ENCODE peak calls at places on chromosome 20, in six cellular contexts. O, W, N, K, F and T are unnamed samples.

GRCh38 chr20:19074828-19075516 is 137.5 kb upstream of the SLC24A3 start:
- DNase-seq in O (peak), W (no peak), N (peak), K (no peak), F (no peak), T (no peak)

GRCh38 chr20:37407117-37407566 is 61.2 kb downstream of the SRC start:
- DNase-seq in O (no peak), W (no peak), N (no peak), K (no peak), F (no peak), T (no peak)

GRCh38 chr20:36579996-36580545 is 6.7 kb downstream of the TGIF2 start:
- DNase-seq in O (no peak), W (no peak), N (no peak), K (no peak), F (no peak), T (no peak)

GRCh38 chr20:10555865-10556308 is 117.9 kb downstream of the JAG1 start:
- DNase-seq in O (no peak), W (no peak), N (no peak), K (no peak), F (no peak), T (no peak)

GRCh38 chr20:10225439-10226080 is 6.9 kb downstream of the SNAP25 start:
- DNase-seq in O (no peak), W (no peak), N (no peak), K (no peak), F (no peak), T (no peak)

GRCh38 chr20:38805502-38805957 is at the start of gene PPP1R16B:
- DNase-seq in O (no peak), W (peak), N (peak), K (peak), F (peak), T (no peak)

GRCh38 chr20:18314786-18315406 is 26.6 kb downstream of the ZNF133 start:
- DNase-seq in O (no peak), W (no peak), N (no peak), K (no peak), F (no peak), T (no peak)

GRCh38 chr20:25398363-25399037 is 7.9 kb upstream of the ABHD12 start:
- DNase-seq in O (no peak), W (no peak), N (no peak), K (no peak), F (no peak), T (no peak)

GRCh38 chr20:8670900-8671229 is 398.0 kb upstream of the PLCB4 start:
- DNase-seq in O (no peak), W (peak), N (no peak), K (peak), F (no peak), T (no peak)

GRCh38 chr20:59776059-59776603 is 157.3 kb downstream of the SYCP2 start:
- DNase-seq in O (no peak), W (peak), N (no peak), K (no peak), F (no peak), T (peak)

GRCh38 chr20:8589956-8590355 is 457.9 kb downstream of the PLCB1 start:
- DNase-seq in O (no peak), W (no peak), N (no peak), K (no peak), F (no peak), T (no peak)

GRCh38 chr20:475463-476357 is 13.4 kb upstream of the TBC1D20 start:
- DNase-seq in O (no peak), W (no peak), N (no peak), K (no peak), F (no peak), T (no peak)

GRCh38 chr20:24948939-24949679 is at the start of gene CST7:
- DNase-seq in O (peak), W (peak), N (peak), K (no peak), F (no peak), T (no peak)

GRCh38 chr20:50728981-50729874 is 2.2 kb upstream of the PARD6B start:
- DNase-seq in O (no peak), W (peak), N (peak), K (peak), F (no peak), T (no peak)

GRCh38 chr20:35616465-35617396 is 1.1 kb downstream of the SPAG4 start:
- DNase-seq in O (peak), W (peak), N (peak), K (no peak), F (no peak), T (peak)

GRCh38 chr20:137668-138131 is 4.7 kb upstream of the DEFB126 start:
- DNase-seq in O (no peak), W (no peak), N (no peak), K (peak), F (no peak), T (no peak)

GRCh38 chr20:14745830-14746229 is 408.4 kb upstream of the FLRT3 start:
- DNase-seq in O (no peak), W (no peak), N (no peak), K (no peak), F (no peak), T (no peak)

GRCh38 chr20:21018576-21018975 is 87.6 kb downstream of the LINC00237 start:
- DNase-seq in O (no peak), W (no peak), N (no peak), K (no peak), F (no peak), T (no peak)

GRCh38 chr20:4972506-4973251 is 28.6 kb downstream of the SLC23A2 start:
- DNase-seq in O (no peak), W (peak), N (no peak), K (no peak), F (no peak), T (no peak)

GRCh38 chr20:16265334-16265733 is 307.9 kb downstream of the KIF16B start:
- DNase-seq in O (no peak), W (no peak), N (no peak), K (no peak), F (no peak), T (no peak)

GRCh38 chr20:38779247-38780097 is 26.0 kb upstream of the PPP1R16B start:
- DNase-seq in O (no peak), W (no peak), N (no peak), K (no peak), F (no peak), T (no peak)

GRCh38 chr20:20102859-20103258 is 50.5 kb downstream of the CFAP61 start:
- DNase-seq in O (no peak), W (no peak), N (no peak), K (no peak), F (no peak), T (no peak)

GRCh38 chr20:22106308-22106938 is 401.0 kb downstream of the PAX1 start:
- DNase-seq in O (no peak), W (no peak), N (no peak), K (no peak), F (peak), T (no peak)

GRCh38 chr20:36468149-36469000 is 72.9 kb upstream of the MYL9 start:
- DNase-seq in O (no peak), W (no peak), N (no peak), K (peak), F (no peak), T (no peak)

GRCh38 chr20:17488916-17489600 is 42.1 kb downstream of the BFSP1 start:
- DNase-seq in O (no peak), W (no peak), N (no peak), K (no peak), F (no peak), T (no peak)

GRCh38 chr20:582204-582603 is 27.9 kb downstream of the TCF15 start:
- DNase-seq in O (no peak), W (no peak), N (no peak), K (no peak), F (no peak), T (no peak)

GRCh38 chr20:33251496-33251895 is 15.7 kb downstream of the BPIFA1 start:
- DNase-seq in O (no peak), W (no peak), N (no peak), K (no peak), F (no peak), T (no peak)

GRCh38 chr20:32157611-32158010 is 48.1 kb downstream of the TM9SF4 start:
- DNase-seq in O (no peak), W (peak), N (no peak), K (no peak), F (no peak), T (peak)

GRCh38 chr20:25160457-25160856 is 35.1 kb upstream of the ENTPD6 start:
- DNase-seq in O (no peak), W (no peak), N (no peak), K (no peak), F (no peak), T (no peak)

GRCh38 chr20:36871640-36872570 is 4.0 kb upstream of the TLDC2 start:
- DNase-seq in O (no peak), W (no peak), N (peak), K (no peak), F (no peak), T (no peak)

GRCh38 chr20:10848810-10849370 is 175.1 kb upstream of the JAG1 start:
- DNase-seq in O (no peak), W (peak), N (no peak), K (no peak), F (peak), T (no peak)

GRCh38 chr20:11982289-11982957 is 64.7 kb downstream of the BTBD3 start:
- DNase-seq in O (no peak), W (no peak), N (no peak), K (no peak), F (no peak), T (no peak)

GRCh38 chr20:20452254-20452676 is 84.4 kb downstream of the INSM1 start:
- DNase-seq in O (no peak), W (peak), N (peak), K (peak), F (peak), T (peak)

GRCh38 chr20:6074145-6074561 is 20.3 kb upstream of the LRRN4 start:
- DNase-seq in O (no peak), W (peak), N (no peak), K (peak), F (no peak), T (no peak)

GRCh38 chr20:37327748-37328147 is 18.2 kb upstream of the SRC start:
- DNase-seq in O (no peak), W (peak), N (peak), K (no peak), F (no peak), T (peak)

GRCh38 chr20:17885544-17885943 is 83.0 kb downstream of the SNX5 start:
- DNase-seq in O (no peak), W (no peak), N (no peak), K (no peak), F (no peak), T (peak)

GRCh38 chr20:16350465-16350864 is 222.8 kb downstream of the KIF16B start:
- DNase-seq in O (no peak), W (no peak), N (no peak), K (no peak), F (no peak), T (no peak)

GRCh38 chr20:21713470-21713869 is 8.0 kb downstream of the PAX1 start:
- DNase-seq in O (no peak), W (no peak), N (no peak), K (no peak), F (no peak), T (no peak)

GRCh38 chr20:46545827-46546138 is 4.7 kb downstream of the OCSTAMP start:
- DNase-seq in O (no peak), W (no peak), N (no peak), K (no peak), F (no peak), T (no peak)

GRCh38 chr20:46543033-46543432 is 7.4 kb downstream of the OCSTAMP start:
- DNase-seq in O (no peak), W (no peak), N (no peak), K (no peak), F (no peak), T (no peak)

GRCh38 chr20:46545077-46545826 is 5.2 kb downstream of the OCSTAMP start:
- DNase-seq in O (peak), W (no peak), N (no peak), K (no peak), F (no peak), T (no peak)

GRCh38 chr20:46543959-46544358 is 6.5 kb downstream of the OCSTAMP start:
- DNase-seq in O (no peak), W (no peak), N (no peak), K (no peak), F (no peak), T (no peak)

GRCh38 chr20:46544576-46544975 is 5.9 kb downstream of the OCSTAMP start:
- DNase-seq in O (no peak), W (no peak), N (no peak), K (no peak), F (no peak), T (no peak)
- H3K27ac ChIP-seq in O (peak), W (no peak), N (no peak), K (no peak), F (no peak), T (no peak)

GRCh38 chr20:23641936-23642751 is 4.4 kb upstream of the CST3 start:
- DNase-seq in O (peak), W (peak), N (no peak), K (no peak), F (no peak), T (peak)
- H3K27ac ChIP-seq in O (no peak), W (peak), N (no peak), K (no peak), F (no peak), T (peak)

GRCh38 chr20:44528309-44528708 is 6.4 kb upstream of the SERINC3 start:
- DNase-seq in O (no peak), W (no peak), N (no peak), K (no peak), F (no peak), T (no peak)

GRCh38 chr20:44536139-44536538 is 14.3 kb upstream of the SERINC3 start:
- DNase-seq in O (no peak), W (no peak), N (no peak), K (no peak), F (no peak), T (no peak)

GRCh38 chr20:44532981-44533331 is 11.1 kb upstream of the SERINC3 start:
- DNase-seq in O (no peak), W (no peak), N (no peak), K (no peak), F (no peak), T (no peak)

GRCh38 chr20:44533928-44534327 is 12.1 kb upstream of the SERINC3 start:
- DNase-seq in O (no peak), W (no peak), N (no peak), K (no peak), F (no peak), T (no peak)

GRCh38 chr20:44532248-44532980 is 10.5 kb upstream of the SERINC3 start:
- DNase-seq in O (no peak), W (peak), N (no peak), K (no peak), F (no peak), T (peak)
- H3K27ac ChIP-seq in O (no peak), W (peak), N (peak), K (no peak), F (no peak), T (peak)

DNA sequence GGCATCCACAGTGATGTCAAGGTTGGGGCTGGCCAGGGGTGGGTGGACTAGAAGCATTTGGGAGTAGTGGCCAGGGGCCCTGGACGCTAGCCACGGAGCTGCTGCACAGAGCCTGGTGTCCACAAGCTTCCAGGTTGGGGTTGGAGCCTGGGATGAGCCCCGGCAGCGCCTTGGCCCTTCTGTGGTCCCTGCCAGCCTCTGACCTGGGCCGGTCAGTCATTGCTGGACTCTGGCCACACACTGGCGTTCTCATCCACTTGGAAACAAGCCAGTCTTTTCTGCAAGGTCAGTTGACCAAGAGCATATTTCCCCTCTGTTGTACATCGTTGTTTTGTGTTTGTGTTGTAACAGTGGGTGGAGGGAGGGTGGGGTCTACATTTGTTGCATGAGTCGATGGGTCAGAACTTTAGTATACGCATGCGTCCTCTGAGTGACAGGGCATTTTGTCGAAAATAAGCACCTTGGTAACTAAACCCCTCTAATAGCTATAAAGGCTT is 8.4 kb downstream of the PSMA7 start:
- DNase-seq in O (no peak), W (peak), N (no peak), K (no peak), F (no peak), T (peak)
- H3K27ac ChIP-seq in O (peak), W (peak), N (peak), K (no peak), F (no peak), T (peak)

DNA sequence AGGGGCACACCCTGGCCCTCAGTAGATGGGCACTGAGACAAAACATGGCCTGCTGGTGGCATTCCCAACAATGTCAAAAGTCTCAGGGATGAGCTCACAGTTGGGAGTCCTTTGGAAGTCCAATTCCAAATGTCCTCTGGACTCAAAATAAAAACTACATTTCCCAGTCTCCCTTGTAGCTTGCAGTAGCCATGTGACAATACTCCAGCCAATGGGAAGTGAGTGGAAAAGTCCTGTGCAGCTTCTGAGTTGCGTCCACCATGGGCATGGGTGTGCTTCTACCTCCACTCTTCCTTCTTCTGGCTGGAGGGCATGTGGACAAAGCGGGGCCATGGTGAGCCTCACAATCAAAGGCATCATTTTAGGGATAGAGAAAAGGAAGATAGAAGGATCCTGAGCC is 5.8 kb upstream of the ADAM33 start:
- DNase-seq in O (no peak), W (no peak), N (no peak), K (no peak), F (no peak), T (no peak)
- H3K27ac ChIP-seq in O (no peak), W (no peak), N (no peak), K (no peak), F (no peak), T (peak)

DNA sequence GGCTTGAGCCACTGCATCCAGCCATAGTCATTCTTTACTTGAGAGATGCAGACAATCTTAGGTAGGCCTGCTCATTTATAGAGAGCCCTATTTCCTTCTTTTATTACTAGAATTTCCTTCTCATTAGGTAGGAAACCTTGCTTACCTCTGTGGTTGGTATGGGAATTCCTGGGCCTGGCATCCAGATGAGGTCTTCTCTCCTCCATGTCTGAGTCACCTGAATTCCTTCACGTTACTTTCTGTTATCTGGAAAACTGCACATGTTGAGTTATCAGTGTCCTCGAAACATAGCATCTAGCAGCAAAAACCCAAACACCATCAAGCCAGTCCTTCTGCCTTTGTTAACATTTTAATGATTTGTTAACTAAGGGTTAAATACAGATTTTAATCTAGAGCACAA is 2.2 kb downstream of the ZNFX1 start:
- DNase-seq in O (no peak), W (no peak), N (no peak), K (no peak), F (no peak), T (no peak)
- H3K27ac ChIP-seq in O (no peak), W (no peak), N (peak), K (no peak), F (no peak), T (peak)

GRCh38 chr20:62739067-62739466 is 30.4 kb downstream of the NTSR1 start:
- DNase-seq in O (no peak), W (no peak), N (no peak), K (peak), F (no peak), T (peak)

GRCh38 chr20:62741191-62741676 is 32.6 kb downstream of the NTSR1 start:
- DNase-seq in O (no peak), W (no peak), N (peak), K (peak), F (peak), T (peak)

GRCh38 chr20:62740286-62741141 is 31.9 kb downstream of the NTSR1 start:
- DNase-seq in O (peak), W (no peak), N (peak), K (peak), F (no peak), T (peak)

GRCh38 chr20:62737971-62738881 is 29.6 kb downstream of the NTSR1 start:
- DNase-seq in O (no peak), W (no peak), N (peak), K (no peak), F (no peak), T (no peak)

GRCh38 chr20:62739581-62740285 is 31.1 kb downstream of the NTSR1 start:
- DNase-seq in O (no peak), W (no peak), N (peak), K (peak), F (no peak), T (peak)
- H3K27ac ChIP-seq in O (peak), W (no peak), N (peak), K (no peak), F (no peak), T (no peak)

DNA sequence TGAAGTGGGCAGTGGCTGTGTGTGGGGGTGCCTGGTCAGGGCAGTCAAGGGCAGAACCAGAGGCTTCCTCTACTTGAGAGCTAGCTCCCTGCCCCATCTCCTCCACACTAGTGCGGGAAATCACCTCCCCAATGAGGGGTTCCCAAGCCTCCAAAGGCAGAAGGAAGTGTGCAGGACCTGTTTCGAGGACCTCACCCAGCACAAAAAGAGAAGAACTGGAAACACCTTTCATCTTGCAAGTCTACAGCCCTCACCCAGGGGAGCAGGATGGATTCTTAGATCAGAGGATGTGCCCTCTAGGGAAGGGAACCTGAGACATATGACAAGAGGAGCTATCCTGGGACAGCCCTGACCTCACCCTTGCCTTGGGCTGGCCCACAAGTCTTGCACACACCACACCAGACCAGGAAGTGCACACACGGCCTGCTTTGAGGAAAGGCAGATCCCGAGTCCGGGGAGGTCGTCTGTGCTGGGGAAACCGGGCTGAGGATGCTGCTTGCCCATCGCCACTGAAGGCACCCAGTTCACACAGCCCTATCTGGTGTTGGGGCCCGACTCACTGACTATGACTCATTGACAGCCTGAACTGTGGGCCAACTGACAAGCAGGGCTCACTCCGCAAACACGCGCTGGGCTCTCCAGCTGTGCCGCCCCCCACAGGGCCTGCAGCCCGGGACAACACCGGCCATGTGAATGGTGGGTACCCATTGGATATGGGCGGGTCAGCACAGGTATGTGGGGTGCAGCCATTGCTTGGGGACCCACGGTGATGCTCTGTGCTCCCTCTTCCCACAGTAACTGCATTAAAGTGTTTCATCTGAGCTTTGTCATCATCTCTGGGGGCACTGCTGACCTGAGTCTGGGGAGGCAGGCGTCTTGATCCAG is 1.8 kb downstream of the SAMD10 start:
- DNase-seq in O (peak), W (peak), N (no peak), K (no peak), F (no peak), T (no peak)
- H3K27ac ChIP-seq in O (peak), W (no peak), N (no peak), K (no peak), F (no peak), T (no peak)

GRCh38 chr20:57252559-57253162 is 13.8 kb downstream of the BMP7 start:
- DNase-seq in O (no peak), W (no peak), N (no peak), K (no peak), F (no peak), T (no peak)
- H3K27ac ChIP-seq in O (no peak), W (no peak), N (no peak), K (no peak), F (no peak), T (no peak)